ENCODE peak calls at places on chromosomes 3 and 15, in nine cellular contexts. One of them, this sample, is unnamed.

GRCh38 chr3:116238863-116239262 is 206.4 kb downstream of the LSAMP start:
- DNase-seq in lower lobe of right lung: no peak
- DNase-seq in upper lobe of right lung: no peak
- DNase-seq in DND-41: no peak
- DNase-seq in astrocyte: no peak
- DNase-seq in IMR-90: peak; percentile 35
- DNase-seq in vagina: no peak
- DNase-seq in CD8-positive, alpha-beta memory T cell: no peak
- DNase-seq in naive thymus-derived CD4-positive, alpha-beta T cell: no peak
- DNase-seq in this sample: no peak

GRCh38 chr3:186193534-186194450 is 84.9 kb upstream of the ETV5 start:
- DNase-seq in CD8-positive, alpha-beta memory T cell: no peak
- DNase-seq in IMR-90: no peak
- DNase-seq in lower lobe of right lung: peak; percentile 61
- DNase-seq in astrocyte: no peak
- DNase-seq in vagina: no peak
- DNase-seq in DND-41: no peak
- DNase-seq in upper lobe of right lung: peak; percentile 73
- DNase-seq in naive thymus-derived CD4-positive, alpha-beta T cell: no peak
- DNase-seq in this sample: no peak

GRCh38 chr15:95894407-95894956 is 436.0 kb upstream of the NR2F2 start:
- DNase-seq in naive thymus-derived CD4-positive, alpha-beta T cell: no peak
- DNase-seq in upper lobe of right lung: no peak
- DNase-seq in DND-41: no peak
- DNase-seq in astrocyte: no peak
- DNase-seq in lower lobe of right lung: no peak
- DNase-seq in vagina: no peak
- DNase-seq in IMR-90: no peak
- DNase-seq in CD8-positive, alpha-beta memory T cell: no peak
- DNase-seq in this sample: no peak

GRCh38 chr15:90598053-90598577 is 68.4 kb downstream of the CRTC3 start:
- DNase-seq in DND-41: no peak
- DNase-seq in upper lobe of right lung: peak; percentile 70
- DNase-seq in vagina: no peak
- DNase-seq in lower lobe of right lung: peak; percentile 70
- DNase-seq in astrocyte: no peak
- DNase-seq in IMR-90: no peak
- DNase-seq in CD8-positive, alpha-beta memory T cell: no peak
- DNase-seq in naive thymus-derived CD4-positive, alpha-beta T cell: no peak
- DNase-seq in this sample: peak; percentile 68

GRCh38 chr15:23370578-23370977 is 16.0 kb downstream of the GOLGA8S start:
- DNase-seq in IMR-90: no peak
- DNase-seq in vagina: no peak
- DNase-seq in lower lobe of right lung: no peak
- DNase-seq in naive thymus-derived CD4-positive, alpha-beta T cell: no peak
- DNase-seq in astrocyte: no peak
- DNase-seq in upper lobe of right lung: no peak
- DNase-seq in DND-41: no peak
- DNase-seq in CD8-positive, alpha-beta memory T cell: no peak
- DNase-seq in this sample: no peak

GRCh38 chr15:87710406-87710805 is 546.1 kb downstream of the NTRK3 start:
- DNase-seq in astrocyte: peak; percentile 74
- DNase-seq in upper lobe of right lung: no peak
- DNase-seq in DND-41: no peak
- DNase-seq in lower lobe of right lung: no peak
- DNase-seq in IMR-90: peak; percentile 58
- DNase-seq in vagina: no peak
- DNase-seq in naive thymus-derived CD4-positive, alpha-beta T cell: no peak
- DNase-seq in CD8-positive, alpha-beta memory T cell: no peak
- DNase-seq in this sample: no peak

GRCh38 chr3:134650431-134651346 is at the start of gene KY:
- DNase-seq in IMR-90: peak; percentile 26
- DNase-seq in astrocyte: peak; percentile 31
- DNase-seq in vagina: peak; percentile 79
- DNase-seq in DND-41: no peak
- DNase-seq in upper lobe of right lung: peak; percentile 75
- DNase-seq in lower lobe of right lung: peak; percentile 60
- DNase-seq in naive thymus-derived CD4-positive, alpha-beta T cell: no peak
- DNase-seq in CD8-positive, alpha-beta memory T cell: no peak
- DNase-seq in this sample: no peak

GRCh38 chr15:56871180-56871579 is 47.3 kb upstream of the TCF12 start:
- DNase-seq in DND-41: no peak
- DNase-seq in naive thymus-derived CD4-positive, alpha-beta T cell: no peak
- DNase-seq in lower lobe of right lung: no peak
- DNase-seq in vagina: no peak
- DNase-seq in CD8-positive, alpha-beta memory T cell: no peak
- DNase-seq in upper lobe of right lung: no peak
- DNase-seq in astrocyte: peak; percentile 88
- DNase-seq in IMR-90: peak; percentile 86
- DNase-seq in this sample: no peak

GRCh38 chr3:186517218-186517617 is 27.0 kb downstream of the CRYGS start:
- DNase-seq in CD8-positive, alpha-beta memory T cell: no peak
- DNase-seq in vagina: no peak
- DNase-seq in astrocyte: no peak
- DNase-seq in naive thymus-derived CD4-positive, alpha-beta T cell: no peak
- DNase-seq in DND-41: no peak
- DNase-seq in IMR-90: no peak
- DNase-seq in lower lobe of right lung: no peak
- DNase-seq in upper lobe of right lung: no peak
- DNase-seq in this sample: no peak

DNA sequence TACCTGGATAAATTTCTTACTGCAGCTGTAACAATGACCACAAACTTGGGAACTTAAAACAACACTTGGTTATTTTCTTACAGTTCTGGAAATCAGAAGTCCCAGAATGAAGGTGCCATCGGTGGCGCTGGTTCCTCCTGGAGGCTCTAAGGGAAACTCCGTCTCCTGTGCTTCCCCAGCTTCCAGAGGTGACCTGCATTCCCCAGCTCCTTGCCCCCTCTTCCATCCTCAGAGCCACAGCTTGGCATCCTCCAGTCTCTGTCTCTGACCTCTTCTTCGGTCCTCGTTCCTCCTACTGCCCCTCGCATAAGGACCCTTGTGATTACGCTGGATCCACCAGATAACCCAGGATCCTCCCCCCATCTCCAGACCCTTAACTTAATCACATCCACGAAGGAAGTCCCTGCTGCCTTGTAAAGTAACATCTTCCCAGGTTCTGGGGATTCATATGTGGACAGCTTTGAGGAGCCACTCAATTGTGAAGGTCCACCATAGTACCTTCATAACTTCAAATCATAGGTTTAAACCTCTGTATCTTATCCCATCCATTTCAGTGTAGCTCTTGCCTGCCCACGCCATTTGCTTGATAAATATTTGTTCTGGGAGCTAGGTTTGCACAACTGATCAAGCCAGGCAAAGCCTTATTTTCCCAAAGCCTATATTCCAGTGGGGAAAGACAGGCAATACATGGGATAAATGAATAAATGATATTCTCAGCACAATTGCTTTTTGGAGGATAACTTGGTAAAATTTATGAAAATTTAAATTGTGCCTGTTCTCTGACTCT is 34.8 kb downstream of the KLF15 start:
- DNase-seq in CD8-positive, alpha-beta memory T cell: no peak
- DNase-seq in lower lobe of right lung: peak; percentile 32
- DNase-seq in upper lobe of right lung: no peak
- DNase-seq in vagina: no peak
- DNase-seq in naive thymus-derived CD4-positive, alpha-beta T cell: no peak
- DNase-seq in IMR-90: no peak
- DNase-seq in astrocyte: no peak
- DNase-seq in DND-41: no peak
- DNase-seq in this sample: no peak
- H3K9me3 ChIP-seq in CD8-positive, alpha-beta memory T cell: no peaks in the 10 kb centered on the region
- H3K9me3 ChIP-seq in lower lobe of right lung: no peaks in the 10 kb centered on the region
- H3K9me3 ChIP-seq in upper lobe of right lung: no peaks in the 10 kb centered on the region
- H3K9me3 ChIP-seq in vagina: no peaks in the 10 kb centered on the region
- H3K9me3 ChIP-seq in naive thymus-derived CD4-positive, alpha-beta T cell: no peaks in the 10 kb centered on the region
- H3K9me3 ChIP-seq in IMR-90: peaks cover 2% of the 10 kb centered on the region
- H3K9me3 ChIP-seq in astrocyte: no peaks in the 10 kb centered on the region
- H3K9me3 ChIP-seq in DND-41: peaks cover 3% of the 10 kb centered on the region
- H3K9me3 ChIP-seq in this sample: no peaks in the 10 kb centered on the region

DNA sequence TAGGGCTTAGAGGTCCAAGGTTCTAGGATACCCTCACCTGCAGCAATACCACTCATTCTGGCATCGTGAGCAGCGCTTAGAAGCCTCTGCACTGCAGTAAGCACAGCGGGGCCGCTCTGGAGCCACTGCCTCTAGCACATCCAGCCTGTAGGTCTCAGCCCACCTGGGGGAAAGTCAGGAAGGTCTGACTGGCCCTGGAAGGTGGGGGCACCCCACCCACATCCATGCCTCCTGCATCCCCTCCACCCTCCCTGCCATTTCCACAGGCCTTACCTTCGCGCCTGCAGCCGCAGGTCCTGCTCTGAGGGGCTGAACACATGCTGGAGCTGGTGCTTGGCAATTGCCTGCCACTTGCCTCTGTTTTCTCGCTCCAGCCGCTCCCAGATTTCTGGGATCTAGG is 901 bp upstream of the RASSF1 start:
- DNase-seq in DND-41: no peak
- DNase-seq in CD8-positive, alpha-beta memory T cell: no peak
- DNase-seq in upper lobe of right lung: peak; percentile 69
- DNase-seq in vagina: no peak
- DNase-seq in IMR-90: no peak
- DNase-seq in naive thymus-derived CD4-positive, alpha-beta T cell: no peak
- DNase-seq in lower lobe of right lung: peak; percentile 58
- DNase-seq in astrocyte: no peak
- DNase-seq in this sample: no peak
- H3K4me3 ChIP-seq in DND-41: no peak overlapping the region
- H3K4me3 ChIP-seq in CD8-positive, alpha-beta memory T cell: peak overlapping the region; percentile 73
- H3K4me3 ChIP-seq in upper lobe of right lung: peak overlapping the region; percentile 95
- H3K4me3 ChIP-seq in vagina: peak overlapping the region; percentile 60
- H3K4me3 ChIP-seq in IMR-90: no peak overlapping the region
- H3K4me3 ChIP-seq in naive thymus-derived CD4-positive, alpha-beta T cell: no peak overlapping the region
- H3K4me3 ChIP-seq in lower lobe of right lung: peak overlapping the region; percentile 84
- H3K4me3 ChIP-seq in astrocyte: no peak overlapping the region
- H3K4me3 ChIP-seq in this sample: no peak overlapping the region

GRCh38 chr15:24786347-24786746 is 110.8 kb downstream of the NPAP1 start:
- DNase-seq in IMR-90: no peak
- DNase-seq in vagina: no peak
- DNase-seq in naive thymus-derived CD4-positive, alpha-beta T cell: no peak
- DNase-seq in upper lobe of right lung: no peak
- DNase-seq in astrocyte: no peak
- DNase-seq in DND-41: no peak
- DNase-seq in lower lobe of right lung: no peak
- DNase-seq in CD8-positive, alpha-beta memory T cell: no peak
- DNase-seq in this sample: no peak
- H3K9me3 ChIP-seq in IMR-90: no peaks in the 10 kb centered on the region
- H3K9me3 ChIP-seq in vagina: no peaks in the 10 kb centered on the region
- H3K9me3 ChIP-seq in naive thymus-derived CD4-positive, alpha-beta T cell: peaks cover 5% of the 10 kb centered on the region
- H3K9me3 ChIP-seq in upper lobe of right lung: no peaks in the 10 kb centered on the region
- H3K9me3 ChIP-seq in astrocyte: peaks cover 3% of the 10 kb centered on the region
- H3K9me3 ChIP-seq in DND-41: peaks cover 6% of the 10 kb centered on the region
- H3K9me3 ChIP-seq in lower lobe of right lung: no peaks in the 10 kb centered on the region
- H3K9me3 ChIP-seq in CD8-positive, alpha-beta memory T cell: no peaks in the 10 kb centered on the region
- H3K9me3 ChIP-seq in this sample: no peaks in the 10 kb centered on the region

GRCh38 chr3:53195602-53196574 is 34.9 kb downstream of the PRKCD start:
- DNase-seq in vagina: no peak
- DNase-seq in lower lobe of right lung: peak; percentile 75
- DNase-seq in DND-41: peak; percentile 51
- DNase-seq in IMR-90: peak; percentile 19
- DNase-seq in CD8-positive, alpha-beta memory T cell: peak; percentile 44
- DNase-seq in astrocyte: no peak
- DNase-seq in upper lobe of right lung: peak; percentile 82
- DNase-seq in naive thymus-derived CD4-positive, alpha-beta T cell: peak; percentile 48
- DNase-seq in this sample: peak; percentile 49
- H3K4me3 ChIP-seq in vagina: no peak overlapping the region
- H3K4me3 ChIP-seq in lower lobe of right lung: no peak overlapping the region
- H3K4me3 ChIP-seq in DND-41: no peak overlapping the region
- H3K4me3 ChIP-seq in IMR-90: no peak overlapping the region
- H3K4me3 ChIP-seq in CD8-positive, alpha-beta memory T cell: no peak overlapping the region
- H3K4me3 ChIP-seq in astrocyte: no peak overlapping the region
- H3K4me3 ChIP-seq in upper lobe of right lung: no peak overlapping the region
- H3K4me3 ChIP-seq in naive thymus-derived CD4-positive, alpha-beta T cell: no peak overlapping the region
- H3K4me3 ChIP-seq in this sample: no peak overlapping the region

DNA sequence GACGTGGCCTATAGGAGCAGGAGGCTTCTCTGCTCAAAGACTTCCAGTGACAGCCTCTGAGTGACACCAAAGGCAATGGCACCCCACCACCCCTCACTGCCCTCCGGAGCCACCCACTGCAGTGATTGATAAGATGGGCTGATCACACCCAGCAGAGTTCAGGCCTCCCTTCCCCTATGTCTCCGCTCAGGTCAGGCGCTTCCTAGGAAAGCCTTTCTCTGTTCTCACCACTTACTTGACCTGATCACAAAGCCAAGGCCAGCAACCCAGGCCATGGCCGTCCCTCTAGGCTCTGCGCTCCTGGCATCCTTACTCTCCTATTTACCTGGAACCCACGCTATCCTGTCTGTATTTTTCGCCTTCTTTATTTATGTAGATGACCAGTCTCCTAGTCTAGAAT is 282.3 kb downstream of the OCA2 start:
- DNase-seq in CD8-positive, alpha-beta memory T cell: no peak
- DNase-seq in upper lobe of right lung: no peak
- DNase-seq in lower lobe of right lung: no peak
- DNase-seq in naive thymus-derived CD4-positive, alpha-beta T cell: no peak
- DNase-seq in astrocyte: no peak
- DNase-seq in vagina: no peak
- DNase-seq in DND-41: no peak
- DNase-seq in IMR-90: no peak
- DNase-seq in this sample: no peak
- H3K9me3 ChIP-seq in CD8-positive, alpha-beta memory T cell: no peaks in the 10 kb centered on the region
- H3K9me3 ChIP-seq in upper lobe of right lung: no peaks in the 10 kb centered on the region
- H3K9me3 ChIP-seq in lower lobe of right lung: peaks cover 8% of the 10 kb centered on the region
- H3K9me3 ChIP-seq in naive thymus-derived CD4-positive, alpha-beta T cell: peaks cover 4% of the 10 kb centered on the region
- H3K9me3 ChIP-seq in astrocyte: no peaks in the 10 kb centered on the region
- H3K9me3 ChIP-seq in vagina: no peaks in the 10 kb centered on the region
- H3K9me3 ChIP-seq in DND-41: no peaks in the 10 kb centered on the region
- H3K9me3 ChIP-seq in IMR-90: peaks cover 12% of the 10 kb centered on the region
- H3K9me3 ChIP-seq in this sample: no peaks in the 10 kb centered on the region

DNA sequence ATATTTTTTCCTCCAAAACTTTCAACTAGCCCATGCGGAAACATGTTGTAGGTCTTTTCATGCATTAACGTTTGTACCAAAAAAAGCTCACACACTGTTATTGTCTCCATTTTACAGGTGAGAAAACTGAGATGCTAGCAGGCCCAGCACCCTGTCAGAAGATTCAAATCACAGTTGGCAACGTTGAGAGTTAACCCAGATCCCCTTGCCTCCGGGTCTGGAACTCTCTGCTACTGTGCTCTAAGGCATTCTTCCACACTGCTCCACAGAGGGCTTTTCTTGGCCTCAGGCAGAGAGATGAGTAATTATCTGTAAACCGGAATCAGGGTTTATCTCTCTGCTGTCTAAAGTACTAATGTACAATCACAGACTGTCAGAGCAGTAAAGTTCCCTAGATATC is 186.0 kb upstream of the LPP start:
- DNase-seq in naive thymus-derived CD4-positive, alpha-beta T cell: no peak
- DNase-seq in astrocyte: no peak
- DNase-seq in vagina: no peak
- DNase-seq in CD8-positive, alpha-beta memory T cell: no peak
- DNase-seq in IMR-90: peak; percentile 45
- DNase-seq in lower lobe of right lung: no peak
- DNase-seq in upper lobe of right lung: no peak
- DNase-seq in DND-41: no peak
- DNase-seq in this sample: no peak
- H3K4me3 ChIP-seq in naive thymus-derived CD4-positive, alpha-beta T cell: no peak overlapping the region
- H3K4me3 ChIP-seq in astrocyte: no peak overlapping the region
- H3K4me3 ChIP-seq in vagina: no peak overlapping the region
- H3K4me3 ChIP-seq in CD8-positive, alpha-beta memory T cell: no peak overlapping the region
- H3K4me3 ChIP-seq in IMR-90: no peak overlapping the region
- H3K4me3 ChIP-seq in lower lobe of right lung: no peak overlapping the region
- H3K4me3 ChIP-seq in upper lobe of right lung: no peak overlapping the region
- H3K4me3 ChIP-seq in DND-41: no peak overlapping the region
- H3K4me3 ChIP-seq in this sample: no peak overlapping the region